ENCODE peak calls at places on chromosomes 13 and 19, in nine cellular contexts. R is SJCRH30; B is stimulated activated CD8-positive, alpha-beta memory T cell treated with anti-CD3 and anti-CD28 coated beads, Interleukin-7, amount 100 ng/mL, for 1 hour; Q is activated CD8-positive, alpha-beta memory T cell treated with anti-CD3 and anti-CD28 coated beads for 24 hours; C is caudate nucleus; T is nephron progenitor cell; X is mesenteric fat pad; I is renal cortical epithelial cell; O is cardiac fibroblast. G is an unnamed sample.

GRCh38 chr13:107301724-107302374 is 733.9 kb upstream of the ARGLU1 start:
- DNase-seq in C (no peak), O (peak), T (no peak), X (no peak), I (peak), Q (no peak), B (no peak), R (no peak), G (no peak)

GRCh38 chr19:15159251-15159650 is 41.5 kb downstream of the NOTCH3 start:
- DNase-seq in X (no peak), R (no peak), B (no peak), Q (no peak), C (no peak), I (no peak), O (peak), T (no peak), G (no peak)

GRCh38 chr13:45180713-45181601 is 19.9 kb downstream of the KCTD4 start:
- DNase-seq in R (peak), C (no peak), B (no peak), Q (no peak), T (no peak), I (peak), O (no peak), X (no peak), G (no peak)

GRCh38 chr13:96984061-96984508 is 10.2 kb downstream of the OXGR1 start:
- DNase-seq in I (peak), Q (no peak), B (no peak), X (no peak), O (no peak), T (peak), C (no peak), R (no peak), G (peak)

GRCh38 chr13:33134213-33134612 is 118.0 kb downstream of the KL start:
- DNase-seq in O (no peak), T (no peak), X (no peak), Q (no peak), B (no peak), R (no peak), C (no peak), I (peak), G (no peak)

GRCh38 chr19:32022044-32022945 is 323.1 kb upstream of the ZNF507 start:
- DNase-seq in B (no peak), Q (no peak), X (no peak), I (no peak), O (no peak), R (no peak), C (no peak), T (no peak), G (no peak)

GRCh38 chr19:36379510-36379819 is 464 bp upstream of the ZFP14 start:
- DNase-seq in B (no peak), T (no peak), Q (no peak), I (no peak), X (no peak), R (no peak), C (no peak), O (no peak), G (no peak)

GRCh38 chr19:7554990-7555864 is 19.7 kb downstream of the PNPLA6 start:
- DNase-seq in T (peak), X (no peak), Q (no peak), B (no peak), R (no peak), C (no peak), I (no peak), O (no peak), G (no peak)

GRCh38 chr19:15286688-15287355 is 45.5 kb downstream of the BRD4 start:
- DNase-seq in B (no peak), R (no peak), C (no peak), Q (no peak), T (no peak), O (no peak), I (no peak), X (no peak), G (no peak)

G was measured in breast epithelium.